ENCODE peak calls at places on chromosomes 1 and 21, in six cellular contexts. Y, U, B, M, C and H are unnamed samples.

GRCh38 chr1:93007941-93008577 is 46.8 kb upstream of the DIPK1A start:
- DNase-seq in M (no peak), B (no peak), U (no peak), C (no peak), Y (no peak), H (no peak)

GRCh38 chr21:46161180-46161799 is 5.9 kb upstream of the FTCD start:
- DNase-seq in M (no peak), B (no peak), Y (peak; percentile 43), U (no peak), C (no peak), H (no peak)

GRCh38 chr1:226708342-226708780 is 30.7 kb downstream of the ITPKB start:
- DNase-seq in C (no peak), U (peak; percentile 63), M (no peak), B (no peak), Y (no peak), H (no peak)

GRCh38 chr1:227369102-227369760 is 50.9 kb upstream of the CDC42BPA start:
- DNase-seq in B (no peak), Y (no peak), C (no peak), U (peak; percentile 58), M (no peak), H (no peak)

GRCh38 chr1:62841587-62842169 is 57.7 kb downstream of the ATG4C start:
- DNase-seq in U (peak; percentile 72), M (peak; percentile 86), C (peak; percentile 45), B (peak; percentile 57), Y (no peak), H (no peak)

GRCh38 chr1:27070390-27071048 is 57.9 kb upstream of the TENT5B start:
- DNase-seq in Y (no peak), B (no peak), M (no peak), C (peak; percentile 3), U (no peak), H (no peak)

GRCh38 chr1:14282583-14283186 is 315.8 kb upstream of the KAZN start:
- DNase-seq in B (no peak), Y (no peak), M (no peak), C (no peak), U (peak; percentile 48), H (no peak)

GRCh38 chr1:19922015-19922688 is 1.3 kb downstream of the PLA2G2E start:
- DNase-seq in Y (no peak), C (no peak), U (no peak), M (no peak), B (no peak), H (no peak)

GRCh38 chr1:85090225-85090624 is 41.9 kb upstream of the MCOLN3 start:
- DNase-seq in Y (no peak), M (no peak), C (no peak), B (no peak), U (no peak), H (no peak)

GRCh38 chr1:30183895-30184294 is 539.5 kb downstream of the MATN1 start:
- DNase-seq in Y (no peak), U (no peak), M (no peak), B (no peak), C (no peak), H (no peak)

GRCh38 chr1:168373869-168374268 is 93.2 kb downstream of the TBX19 start:
- DNase-seq in Y (no peak), U (peak; percentile 23), M (no peak), B (no peak), C (no peak), H (no peak)

GRCh38 chr1:205088341-205088740 is 4.1 kb upstream of the TMEM81 start:
- DNase-seq in C (no peak), Y (no peak), M (peak; percentile 19), U (no peak), B (no peak), H (no peak)

GRCh38 chr1:99544328-99544727 is 101.6 kb upstream of the PALMD start:
- DNase-seq in B (no peak), M (no peak), C (no peak), Y (no peak), U (peak; percentile 72), H (no peak)

GRCh38 chr1:226656201-226656600 is 82.9 kb downstream of the ITPKB start:
- DNase-seq in B (peak; percentile 49), U (no peak), M (peak; percentile 70), C (peak; percentile 18), Y (peak; percentile 43), H (no peak)

GRCh38 chr1:75171876-75172275 is 37.7 kb downstream of the LHX8 start:
- DNase-seq in C (no peak), Y (no peak), M (no peak), U (no peak), B (no peak), H (no peak)

GRCh38 chr21:37886120-37886519 is 30.1 kb downstream of the KCNJ6 start:
- DNase-seq in Y (no peak), U (no peak), C (no peak), M (no peak), B (no peak), H (no peak)

GRCh38 chr1:244447552-244447951 is 4.2 kb downstream of the ADSS2 start:
- DNase-seq in B (no peak), M (no peak), U (no peak), C (no peak), Y (no peak), H (no peak)

GRCh38 chr1:58823481-58824010 is 39.7 kb upstream of the JUN start:
- DNase-seq in B (no peak), Y (no peak), M (peak; percentile 15), C (no peak), U (peak; percentile 89), H (no peak)

GRCh38 chr1:200226969-200227303 is 182.9 kb downstream of the ZNF281 start:
- DNase-seq in U (no peak), C (no peak), B (no peak), M (no peak), Y (no peak), H (no peak)

GRCh38 chr1:212610575-212610967 is 2.0 kb downstream of the ATF3 start:
- DNase-seq in U (no peak), C (no peak), B (no peak), M (no peak), Y (no peak), H (no peak)

GRCh38 chr1:212608209-212608955 is at the start of gene ATF3:
- DNase-seq in U (peak; percentile 100), M (peak; percentile 88), Y (peak; percentile 100), C (peak; percentile 98), B (peak; percentile 97), H (peak; percentile 100)

GRCh38 chr1:212607924-212608208 is 695 bp upstream of the ATF3 start:
- DNase-seq in U (no peak), C (no peak), B (no peak), Y (no peak), M (no peak), H (peak; percentile 60)

GRCh38 chr1:212609701-212610574 is 1.4 kb downstream of the ATF3 start:
- DNase-seq in B (no peak), Y (no peak), C (no peak), U (peak; percentile 51), M (no peak), H (no peak)

GRCh38 chr1:212608956-212609700 is 567 bp downstream of the ATF3 start:
- DNase-seq in B (peak; percentile 63), C (peak; percentile 85), M (peak; percentile 53), U (peak; percentile 61), Y (peak; percentile 70), H (peak; percentile 49)
- H3K4me1 ChIP-seq in B (peaks cover 19% of the 10 kb centered on the region), C (peaks cover 28% of the 10 kb centered on the region), M (peaks cover 32% of the 10 kb centered on the region), U (peaks cover 37% of the 10 kb centered on the region), Y (peaks cover 24% of the 10 kb centered on the region), H (no peaks in the 10 kb centered on the region)

DNA sequence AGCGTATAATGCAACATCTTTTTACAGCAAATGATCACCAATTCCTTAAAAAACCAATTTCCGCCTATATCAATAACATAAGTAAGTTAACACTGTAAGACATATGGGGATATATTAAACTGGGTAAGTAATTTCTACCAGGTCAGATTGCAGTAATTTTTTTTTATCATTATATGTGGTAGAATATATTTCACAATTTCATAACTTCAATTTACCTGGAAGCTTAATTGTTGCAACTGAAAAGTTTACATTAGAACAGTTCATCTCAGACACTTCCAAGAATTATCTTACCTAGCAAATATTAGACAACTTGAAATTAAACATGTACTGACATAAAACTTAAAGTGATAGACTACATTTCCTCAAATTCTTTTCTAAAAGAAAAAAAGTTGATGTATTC is 51.9 kb upstream of the ASPM start:
- DNase-seq in Y (no peak), C (no peak), U (no peak), B (no peak), M (no peak), H (no peak)
- H3K4me3 ChIP-seq in Y (peak overlapping the region; percentile 88), C (no peak overlapping the region), U (peak overlapping the region; percentile 79), B (no peak overlapping the region), M (peak overlapping the region; percentile 97), H (peak overlapping the region; percentile 18)

GRCh38 chr1:21262282-21263051 is 27.8 kb downstream of the ECE1 start:
- DNase-seq in U (no peak), Y (peak; percentile 89), M (no peak), C (no peak), B (peak; percentile 25), H (peak; percentile 55)
- H3K4me1 ChIP-seq in U (peaks cover 50% of the 10 kb centered on the region), Y (peaks cover 21% of the 10 kb centered on the region), M (no peaks in the 10 kb centered on the region), C (peaks cover 42% of the 10 kb centered on the region), B (peaks cover 9% of the 10 kb centered on the region), H (peaks cover 15% of the 10 kb centered on the region)

DNA sequence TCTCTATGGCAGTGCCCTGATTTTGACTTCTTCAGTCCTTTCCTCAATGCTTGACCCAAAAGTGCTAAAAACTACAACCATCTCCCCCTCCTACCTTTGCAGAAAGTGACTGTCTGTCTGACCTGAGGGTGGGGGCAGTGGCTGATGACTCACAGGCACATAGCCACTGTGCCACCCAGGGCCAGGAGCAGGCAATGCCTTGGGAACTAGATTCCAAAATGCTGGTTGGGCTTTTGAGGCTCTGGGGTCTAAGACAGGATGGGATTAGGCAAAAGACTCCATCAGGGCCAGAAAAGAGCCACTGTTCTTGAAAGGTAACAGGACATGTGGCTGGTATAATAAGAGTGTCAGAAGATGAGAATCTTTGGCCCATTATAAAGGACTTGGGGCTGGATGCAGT is 129.5 kb upstream of the KIAA0040 start:
- DNase-seq in Y (no peak), B (no peak), C (no peak), U (no peak), M (no peak), H (no peak)
- H3K4me3 ChIP-seq in Y (no peak overlapping the region), B (no peak overlapping the region), C (no peak overlapping the region), U (no peak overlapping the region), M (no peak overlapping the region), H (no peak overlapping the region)

GRCh38 chr1:97796716-97797115 is 124.1 kb downstream of the DPYD start:
- DNase-seq in M (no peak), U (no peak), Y (no peak), B (no peak), C (peak; percentile 1), H (no peak)

GRCh38 chr1:97792655-97793054 is 128.2 kb downstream of the DPYD start:
- DNase-seq in M (no peak), Y (no peak), B (no peak), C (no peak), U (no peak), H (no peak)

DNA sequence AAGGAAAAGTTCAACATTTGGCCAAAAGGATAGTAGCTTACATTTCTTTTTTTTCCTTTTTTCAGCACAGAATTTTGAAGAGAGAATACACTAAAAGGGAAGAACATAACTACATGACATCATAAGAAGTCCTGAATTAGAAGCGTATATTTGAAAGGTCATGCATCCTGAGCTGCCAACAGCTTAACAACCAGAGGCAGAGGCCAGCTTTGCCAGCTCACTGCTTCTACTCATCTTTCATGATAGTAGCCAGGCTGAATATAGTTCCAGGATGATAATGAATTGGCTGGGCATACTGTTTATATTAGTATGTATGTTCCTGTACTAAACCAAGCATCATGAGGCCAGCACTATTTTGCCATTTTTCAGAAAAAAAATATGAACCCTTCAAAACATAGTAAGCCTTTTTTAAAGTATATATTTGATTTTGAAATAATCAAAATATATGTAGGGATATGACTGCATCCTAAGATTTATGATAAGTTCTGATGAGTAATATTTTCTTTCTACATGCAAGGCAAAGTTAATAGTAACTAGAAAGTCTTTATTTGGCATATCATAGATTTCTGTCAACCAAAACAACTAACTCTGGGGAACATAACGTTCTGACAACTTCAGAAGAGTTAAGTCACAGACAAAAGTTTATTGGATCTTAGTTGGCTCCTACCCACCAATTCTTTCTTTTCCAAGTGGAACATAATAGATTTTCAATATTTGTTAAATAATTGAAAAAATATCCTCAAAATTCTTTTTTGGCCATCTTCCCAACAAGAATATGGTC is 123.2 kb downstream of the DPYD start:
- DNase-seq in Y (peak; percentile 58), M (peak; percentile 68), C (no peak), B (no peak), U (no peak), H (no peak)
- H3K4me1 ChIP-seq in Y (peaks cover 20% of the 10 kb centered on the region), M (peaks cover 29% of the 10 kb centered on the region), C (no peaks in the 10 kb centered on the region), B (no peaks in the 10 kb centered on the region), U (no peaks in the 10 kb centered on the region), H (no peaks in the 10 kb centered on the region)